ENCODE peak calls at places on chromosome 22, in four cellular contexts. S, C, Z and I are unnamed samples.

GRCh38 chr22:50584106-50585096 is 1.8 kb upstream of the CHKB start:
- DNase-seq in C (no peak), Z (peak), S (no peak), I (no peak)

GRCh38 chr22:32341122-32341740 is 16.4 kb upstream of the RFPL3 start:
- DNase-seq in Z (no peak), C (no peak), S (no peak), I (no peak)

GRCh38 chr22:29625090-29625825 is 21.8 kb downstream of the NF2 start:
- DNase-seq in S (no peak), C (peak), Z (no peak), I (no peak)

GRCh38 chr22:17781319-17782031 is 7.2 kb upstream of the BID start:
- DNase-seq in S (peak), C (peak), Z (no peak), I (peak)

GRCh38 chr22:44151661-44152060 is 29.1 kb upstream of the PARVG start:
- DNase-seq in S (no peak), C (no peak), Z (no peak), I (no peak)

GRCh38 chr22:28142361-28142801 is 223.3 kb upstream of the PITPNB start:
- DNase-seq in C (peak), S (no peak), Z (no peak), I (no peak)

GRCh38 chr22:43153916-43154315 is 2.6 kb downstream of the TSPO start:
- DNase-seq in C (no peak), Z (no peak), S (no peak), I (no peak)

GRCh38 chr22:29316429-29316828 is 932 bp upstream of the RASL10A start:
- DNase-seq in Z (peak), C (no peak), S (no peak), I (no peak)

GRCh38 chr22:22520667-22521602 is 865 bp upstream of the ZNF280A start:
- DNase-seq in C (no peak), Z (no peak), S (no peak), I (no peak)

GRCh38 chr22:48167238-48167637 is 1404.8 kb downstream of the TBC1D22A start:
- DNase-seq in S (no peak), C (no peak), Z (no peak), I (no peak)

GRCh38 chr22:32723632-32724031 is 77.9 kb upstream of the TIMP3 start:
- DNase-seq in C (no peak), Z (peak), S (no peak), I (peak)

GRCh38 chr22:29580200-29580810 is 608 bp downstream of the NIPSNAP1 start:
- DNase-seq in Z (peak), S (no peak), C (no peak), I (peak)

GRCh38 chr22:44158766-44159165 is 22.0 kb upstream of the PARVG start:
- DNase-seq in S (no peak), C (no peak), Z (peak), I (no peak)

GRCh38 chr22:29914991-29915390 is 32.0 kb downstream of the MTMR3 start:
- DNase-seq in C (no peak), Z (no peak), S (no peak), I (no peak)

GRCh38 chr22:28179392-28179791 is 260.3 kb upstream of the PITPNB start:
- DNase-seq in Z (no peak), C (no peak), S (no peak), I (no peak)

GRCh38 chr22:32967285-32968101 is 90.7 kb downstream of the SYN3 start:
- DNase-seq in S (no peak), Z (no peak), C (no peak), I (no peak)

GRCh38 chr22:31081963-31082605 is 966 bp downstream of the SMTN start:
- DNase-seq in C (peak), Z (no peak), S (no peak), I (no peak)
- H3K4me3 ChIP-seq in C (peak), Z (peak), S (no peak), I (peak)

DNA sequence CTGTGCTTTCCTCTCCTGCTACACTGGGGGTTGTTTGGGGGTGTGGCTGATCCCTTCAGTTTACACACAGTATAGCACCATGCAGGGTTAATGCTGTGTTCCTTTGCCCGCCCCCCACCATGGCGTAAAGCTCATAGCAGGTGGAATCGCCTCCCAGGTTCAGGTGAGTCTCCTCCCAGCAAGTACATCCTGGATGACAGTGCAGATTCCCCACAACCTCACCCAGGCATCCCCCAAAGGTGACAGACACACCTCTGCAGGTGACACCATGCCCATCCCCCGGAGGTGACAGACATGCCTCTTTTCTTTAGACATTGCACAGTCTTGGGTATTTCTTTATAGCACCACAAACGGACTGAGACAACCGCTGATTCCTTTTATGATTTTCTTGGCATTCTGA is 343.7 kb downstream of the BRD1 start:
- DNase-seq in Z (no peak), S (no peak), C (no peak), I (no peak)
- H3K4me3 ChIP-seq in Z (no peak), S (no peak), C (no peak), I (no peak)

GRCh38 chr22:46766611-46767010 is 4.2 kb downstream of the TBC1D22A start:
- DNase-seq in C (no peak), S (no peak), Z (peak), I (no peak)
- H3K4me3 ChIP-seq in C (no peak), S (no peak), Z (no peak), I (no peak)

GRCh38 chr22:41914611-41915034 is 251 bp downstream of the SHISA8 start:
- DNase-seq in C (no peak), S (peak), Z (peak), I (no peak)
- H3K4me3 ChIP-seq in C (no peak), S (no peak), Z (peak), I (peak)

DNA sequence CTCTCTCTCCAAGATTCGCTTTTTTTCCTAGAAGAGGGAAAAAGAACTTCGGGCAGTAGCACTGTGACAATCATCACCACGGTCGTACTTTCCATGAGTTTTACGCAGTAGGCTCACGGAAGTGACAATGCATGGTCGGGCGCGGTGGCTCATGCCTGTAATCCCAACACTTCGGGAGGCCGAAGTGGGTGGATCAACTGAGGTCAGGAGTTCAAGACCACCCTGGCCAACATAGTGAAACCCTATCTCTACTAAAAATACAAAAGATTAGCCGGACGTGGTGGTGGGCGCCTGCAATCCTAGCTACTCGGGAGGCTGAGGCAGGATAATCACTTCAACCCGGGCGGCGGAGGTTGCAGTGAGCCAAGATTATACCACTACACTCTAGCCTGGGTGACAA is 23.4 kb downstream of the GRAP2 start:
- DNase-seq in C (no peak), Z (no peak), S (no peak), I (no peak)
- H3K4me3 ChIP-seq in C (no peak), Z (no peak), S (no peak), I (no peak)

DNA sequence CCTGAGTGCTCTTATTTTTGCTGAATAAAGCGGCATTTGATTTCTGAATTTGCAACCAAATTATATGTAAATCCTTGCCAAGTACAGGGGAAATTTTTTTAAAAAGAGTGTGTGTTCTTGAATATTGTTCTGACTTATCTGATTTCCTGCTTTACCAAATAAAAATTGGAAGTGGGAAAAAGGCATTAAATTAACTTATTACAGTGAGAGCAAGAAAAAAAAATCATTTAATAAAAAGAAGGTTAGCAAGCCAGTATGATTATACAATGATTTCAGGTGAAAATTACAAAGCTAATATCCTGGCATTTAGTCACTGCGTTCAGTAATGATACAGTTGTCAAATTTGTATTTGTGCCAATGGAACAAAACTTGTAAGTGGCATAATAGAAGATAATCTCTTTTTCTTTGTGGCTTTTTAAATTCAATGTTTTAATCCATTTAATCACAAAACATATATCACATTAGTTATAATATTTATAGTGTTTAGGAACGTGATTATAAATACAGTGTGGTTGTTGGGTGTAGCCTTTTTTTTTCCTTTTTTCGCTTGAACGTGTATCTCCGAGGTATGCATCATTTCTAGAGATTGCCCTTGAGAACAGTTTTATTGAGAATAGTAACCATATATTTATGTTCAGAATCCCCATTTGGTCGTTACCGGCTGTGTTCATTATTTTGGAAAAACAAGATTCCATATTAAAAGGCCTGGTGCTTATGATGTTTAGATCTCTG is 82.0 kb upstream of the PPARA start:
- DNase-seq in Z (no peak), S (no peak), C (peak), I (no peak)
- H3K4me3 ChIP-seq in Z (peak), S (no peak), C (no peak), I (no peak)

GRCh38 chr22:37183432-37184379 is 4.3 kb downstream of the C1QTNF6 start:
- DNase-seq in Z (peak), S (no peak), C (no peak), I (no peak)

GRCh38 chr22:37185646-37186227 is 2.3 kb downstream of the C1QTNF6 start:
- DNase-seq in C (no peak), Z (peak), S (no peak), I (no peak)

GRCh38 chr22:37182949-37183245 is 5.2 kb downstream of the C1QTNF6 start:
- DNase-seq in S (no peak), Z (peak), C (no peak), I (no peak)

GRCh38 chr22:37184816-37185541 is 3.1 kb downstream of the C1QTNF6 start:
- DNase-seq in C (no peak), S (no peak), Z (peak), I (no peak)

DNA sequence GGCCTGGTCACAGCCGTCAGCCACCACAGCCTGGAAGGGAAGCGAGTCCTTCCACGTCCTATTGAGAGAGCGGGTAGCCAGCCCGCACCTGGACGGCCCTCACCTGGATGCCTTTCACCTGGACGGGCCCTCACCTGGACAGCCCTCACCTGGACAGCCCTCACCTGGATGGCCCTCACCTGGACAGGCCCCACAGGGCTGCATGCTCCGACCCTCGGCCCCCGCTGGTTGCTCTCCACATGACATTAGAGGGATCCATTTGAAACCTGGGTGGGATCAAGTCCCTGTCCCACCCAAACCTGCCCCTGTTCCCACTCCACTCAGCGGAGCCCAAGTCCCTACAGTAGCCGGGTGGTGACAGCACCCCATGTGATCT is 3.7 kb downstream of the C1QTNF6 start:
- DNase-seq in C (no peak), Z (no peak), S (no peak), I (no peak)
- H3K4me3 ChIP-seq in C (no peak), Z (no peak), S (no peak), I (no peak)

GRCh38 chr22:19984201-19984753 is 32.3 kb downstream of the ARVCF start:
- DNase-seq in Z (peak), S (no peak), C (peak), I (no peak)
- H3K4me3 ChIP-seq in Z (no peak), S (no peak), C (no peak), I (no peak)

GRCh38 chr22:16717699-16718558 is 107.3 kb downstream of the XKR3 start:
- DNase-seq in Z (peak), S (no peak), C (no peak), I (no peak)
- H3K4me3 ChIP-seq in Z (no peak), S (no peak), C (no peak), I (no peak)